ENCODE peak calls at places on chromosomes 1 and 21, in seven cellular contexts. One of them, this sample, is unnamed.

GRCh38 chr1:39926820-39927219 is 25.1 kb upstream of the MYCL start:
- DNase-seq in head of caudate nucleus: no peak
- DNase-seq in activated naive CD8-positive, alpha-beta T cell treated with anti-CD3 and anti-CD28 coated beads for 36 hours: no peak
- DNase-seq in ACHN: no peak
- DNase-seq in naive thymus-derived CD4-positive, alpha-beta T cell: no peak
- DNase-seq in neural progenitor cell: no peak
- DNase-seq in iris pigment epithelial cell: no peak
- DNase-seq in this sample: no peak

GRCh38 chr1:58823481-58824010 is 39.7 kb upstream of the JUN start:
- DNase-seq in activated naive CD8-positive, alpha-beta T cell treated with anti-CD3 and anti-CD28 coated beads for 36 hours: no peak
- DNase-seq in naive thymus-derived CD4-positive, alpha-beta T cell: no peak
- DNase-seq in iris pigment epithelial cell: peak
- DNase-seq in neural progenitor cell: no peak
- DNase-seq in ACHN: peak
- DNase-seq in head of caudate nucleus: no peak
- DNase-seq in this sample: peak

GRCh38 chr1:5481889-5482288 is 510.3 kb downstream of the NPHP4 start:
- DNase-seq in head of caudate nucleus: no peak
- DNase-seq in iris pigment epithelial cell: no peak
- DNase-seq in activated naive CD8-positive, alpha-beta T cell treated with anti-CD3 and anti-CD28 coated beads for 36 hours: peak
- DNase-seq in neural progenitor cell: peak
- DNase-seq in naive thymus-derived CD4-positive, alpha-beta T cell: no peak
- DNase-seq in ACHN: no peak
- DNase-seq in this sample: no peak

GRCh38 chr1:117928881-117929339 is 511 bp downstream of the GDAP2 start:
- DNase-seq in neural progenitor cell: peak
- DNase-seq in naive thymus-derived CD4-positive, alpha-beta T cell: no peak
- DNase-seq in ACHN: peak
- DNase-seq in activated naive CD8-positive, alpha-beta T cell treated with anti-CD3 and anti-CD28 coated beads for 36 hours: no peak
- DNase-seq in iris pigment epithelial cell: peak
- DNase-seq in head of caudate nucleus: peak
- DNase-seq in this sample: peak

GRCh38 chr1:88327391-88328267 is 356.4 kb upstream of the PKN2 start:
- DNase-seq in neural progenitor cell: no peak
- DNase-seq in naive thymus-derived CD4-positive, alpha-beta T cell: no peak
- DNase-seq in ACHN: peak
- DNase-seq in activated naive CD8-positive, alpha-beta T cell treated with anti-CD3 and anti-CD28 coated beads for 36 hours: no peak
- DNase-seq in iris pigment epithelial cell: peak
- DNase-seq in head of caudate nucleus: no peak
- DNase-seq in this sample: peak

GRCh38 chr1:240350910-240351331 is 259.2 kb downstream of the FMN2 start:
- DNase-seq in iris pigment epithelial cell: peak
- DNase-seq in naive thymus-derived CD4-positive, alpha-beta T cell: no peak
- DNase-seq in head of caudate nucleus: no peak
- DNase-seq in ACHN: no peak
- DNase-seq in activated naive CD8-positive, alpha-beta T cell treated with anti-CD3 and anti-CD28 coated beads for 36 hours: no peak
- DNase-seq in neural progenitor cell: no peak
- DNase-seq in this sample: no peak

GRCh38 chr1:26440259-26440658 is 8.1 kb downstream of the DHDDS start:
- DNase-seq in activated naive CD8-positive, alpha-beta T cell treated with anti-CD3 and anti-CD28 coated beads for 36 hours: no peak
- DNase-seq in naive thymus-derived CD4-positive, alpha-beta T cell: no peak
- DNase-seq in neural progenitor cell: no peak
- DNase-seq in ACHN: no peak
- DNase-seq in head of caudate nucleus: no peak
- DNase-seq in iris pigment epithelial cell: no peak
- DNase-seq in this sample: no peak

GRCh38 chr1:162144853-162145252 is 75.4 kb downstream of the NOS1AP start:
- DNase-seq in ACHN: no peak
- DNase-seq in iris pigment epithelial cell: no peak
- DNase-seq in neural progenitor cell: peak
- DNase-seq in head of caudate nucleus: no peak
- DNase-seq in naive thymus-derived CD4-positive, alpha-beta T cell: no peak
- DNase-seq in activated naive CD8-positive, alpha-beta T cell treated with anti-CD3 and anti-CD28 coated beads for 36 hours: no peak
- DNase-seq in this sample: no peak

GRCh38 chr1:163170975-163171676 is 31.6 kb downstream of the RGS5 start:
- DNase-seq in neural progenitor cell: no peak
- DNase-seq in naive thymus-derived CD4-positive, alpha-beta T cell: no peak
- DNase-seq in iris pigment epithelial cell: peak
- DNase-seq in activated naive CD8-positive, alpha-beta T cell treated with anti-CD3 and anti-CD28 coated beads for 36 hours: no peak
- DNase-seq in ACHN: peak
- DNase-seq in head of caudate nucleus: no peak
- DNase-seq in this sample: peak

GRCh38 chr1:109790735-109791494 is 27.2 kb upstream of the EPS8L3 start:
- DNase-seq in head of caudate nucleus: no peak
- DNase-seq in activated naive CD8-positive, alpha-beta T cell treated with anti-CD3 and anti-CD28 coated beads for 36 hours: peak
- DNase-seq in iris pigment epithelial cell: peak
- DNase-seq in neural progenitor cell: peak
- DNase-seq in naive thymus-derived CD4-positive, alpha-beta T cell: peak
- DNase-seq in ACHN: peak
- DNase-seq in this sample: no peak

GRCh38 chr1:192477630-192478029 is 97.9 kb upstream of the RGS1 start:
- DNase-seq in naive thymus-derived CD4-positive, alpha-beta T cell: no peak
- DNase-seq in head of caudate nucleus: no peak
- DNase-seq in activated naive CD8-positive, alpha-beta T cell treated with anti-CD3 and anti-CD28 coated beads for 36 hours: no peak
- DNase-seq in iris pigment epithelial cell: peak
- DNase-seq in ACHN: peak
- DNase-seq in neural progenitor cell: no peak
- DNase-seq in this sample: peak

GRCh38 chr1:160211010-160211790 is 6.0 kb downstream of the PEA15 start:
- DNase-seq in head of caudate nucleus: peak
- DNase-seq in iris pigment epithelial cell: no peak
- DNase-seq in neural progenitor cell: peak
- DNase-seq in ACHN: no peak
- DNase-seq in activated naive CD8-positive, alpha-beta T cell treated with anti-CD3 and anti-CD28 coated beads for 36 hours: no peak
- DNase-seq in naive thymus-derived CD4-positive, alpha-beta T cell: no peak
- DNase-seq in this sample: no peak

GRCh38 chr1:214474467-214474866 is 76.9 kb downstream of the PTPN14 start:
- DNase-seq in neural progenitor cell: no peak
- DNase-seq in ACHN: no peak
- DNase-seq in naive thymus-derived CD4-positive, alpha-beta T cell: no peak
- DNase-seq in iris pigment epithelial cell: no peak
- DNase-seq in activated naive CD8-positive, alpha-beta T cell treated with anti-CD3 and anti-CD28 coated beads for 36 hours: no peak
- DNase-seq in head of caudate nucleus: no peak
- DNase-seq in this sample: no peak

GRCh38 chr1:76868154-76868882 is 1.0 kb downstream of the ST6GALNAC5 start:
- DNase-seq in neural progenitor cell: peak
- DNase-seq in naive thymus-derived CD4-positive, alpha-beta T cell: no peak
- DNase-seq in ACHN: peak
- DNase-seq in head of caudate nucleus: peak
- DNase-seq in activated naive CD8-positive, alpha-beta T cell treated with anti-CD3 and anti-CD28 coated beads for 36 hours: peak
- DNase-seq in iris pigment epithelial cell: peak
- DNase-seq in this sample: no peak

GRCh38 chr1:155729031-155729898 is 40.4 kb downstream of the DAP3 start:
- DNase-seq in iris pigment epithelial cell: peak
- DNase-seq in neural progenitor cell: peak
- DNase-seq in ACHN: peak
- DNase-seq in naive thymus-derived CD4-positive, alpha-beta T cell: no peak
- DNase-seq in activated naive CD8-positive, alpha-beta T cell treated with anti-CD3 and anti-CD28 coated beads for 36 hours: no peak
- DNase-seq in head of caudate nucleus: peak
- DNase-seq in this sample: peak

GRCh38 chr1:103336376-103336775 is 189.1 kb upstream of the RNPC3 start:
- DNase-seq in neural progenitor cell: no peak
- DNase-seq in naive thymus-derived CD4-positive, alpha-beta T cell: no peak
- DNase-seq in iris pigment epithelial cell: no peak
- DNase-seq in head of caudate nucleus: no peak
- DNase-seq in ACHN: no peak
- DNase-seq in activated naive CD8-positive, alpha-beta T cell treated with anti-CD3 and anti-CD28 coated beads for 36 hours: no peak
- DNase-seq in this sample: no peak

GRCh38 chr1:234656981-234657651 is 47.1 kb upstream of the IRF2BP2 start:
- DNase-seq in ACHN: peak
- DNase-seq in neural progenitor cell: no peak
- DNase-seq in head of caudate nucleus: no peak
- DNase-seq in naive thymus-derived CD4-positive, alpha-beta T cell: no peak
- DNase-seq in activated naive CD8-positive, alpha-beta T cell treated with anti-CD3 and anti-CD28 coated beads for 36 hours: no peak
- DNase-seq in iris pigment epithelial cell: peak
- DNase-seq in this sample: peak

GRCh38 chr1:110948038-110948810 is 15.5 kb downstream of the LRIF1 start:
- DNase-seq in ACHN: peak
- DNase-seq in naive thymus-derived CD4-positive, alpha-beta T cell: no peak
- DNase-seq in iris pigment epithelial cell: peak
- DNase-seq in neural progenitor cell: no peak
- DNase-seq in head of caudate nucleus: no peak
- DNase-seq in activated naive CD8-positive, alpha-beta T cell treated with anti-CD3 and anti-CD28 coated beads for 36 hours: no peak
- DNase-seq in this sample: peak

GRCh38 chr1:167128261-167129227 is 34.7 kb downstream of the STYXL2 start:
- DNase-seq in iris pigment epithelial cell: no peak
- DNase-seq in neural progenitor cell: no peak
- DNase-seq in ACHN: peak
- DNase-seq in activated naive CD8-positive, alpha-beta T cell treated with anti-CD3 and anti-CD28 coated beads for 36 hours: no peak
- DNase-seq in naive thymus-derived CD4-positive, alpha-beta T cell: no peak
- DNase-seq in head of caudate nucleus: no peak
- DNase-seq in this sample: no peak

GRCh38 chr1:1355376-1355775 is 3.0 kb downstream of the MXRA8 start:
- DNase-seq in ACHN: no peak
- DNase-seq in activated naive CD8-positive, alpha-beta T cell treated with anti-CD3 and anti-CD28 coated beads for 36 hours: peak
- DNase-seq in naive thymus-derived CD4-positive, alpha-beta T cell: no peak
- DNase-seq in head of caudate nucleus: no peak
- DNase-seq in neural progenitor cell: peak
- DNase-seq in iris pigment epithelial cell: peak
- DNase-seq in this sample: no peak

GRCh38 chr1:65279092-65279448 is 30.3 kb upstream of the DNAJC6 start:
- DNase-seq in iris pigment epithelial cell: no peak
- DNase-seq in neural progenitor cell: peak
- DNase-seq in naive thymus-derived CD4-positive, alpha-beta T cell: no peak
- DNase-seq in activated naive CD8-positive, alpha-beta T cell treated with anti-CD3 and anti-CD28 coated beads for 36 hours: no peak
- DNase-seq in head of caudate nucleus: no peak
- DNase-seq in ACHN: no peak
- DNase-seq in this sample: no peak

GRCh38 chr1:232005300-232005699 is 378.7 kb downstream of the DISC1 start:
- DNase-seq in ACHN: no peak
- DNase-seq in iris pigment epithelial cell: no peak
- DNase-seq in naive thymus-derived CD4-positive, alpha-beta T cell: no peak
- DNase-seq in activated naive CD8-positive, alpha-beta T cell treated with anti-CD3 and anti-CD28 coated beads for 36 hours: no peak
- DNase-seq in neural progenitor cell: no peak
- DNase-seq in head of caudate nucleus: no peak
- DNase-seq in this sample: no peak

GRCh38 chr1:203704120-203704519 is 60.9 kb upstream of the LAX1 start:
- DNase-seq in naive thymus-derived CD4-positive, alpha-beta T cell: no peak
- DNase-seq in neural progenitor cell: no peak
- DNase-seq in iris pigment epithelial cell: no peak
- DNase-seq in head of caudate nucleus: no peak
- DNase-seq in activated naive CD8-positive, alpha-beta T cell treated with anti-CD3 and anti-CD28 coated beads for 36 hours: no peak
- DNase-seq in ACHN: no peak
- DNase-seq in this sample: no peak

GRCh38 chr21:16536661-16537359 is 807.0 kb downstream of the USP25 start:
- DNase-seq in ACHN: no peak
- DNase-seq in activated naive CD8-positive, alpha-beta T cell treated with anti-CD3 and anti-CD28 coated beads for 36 hours: no peak
- DNase-seq in head of caudate nucleus: no peak
- DNase-seq in iris pigment epithelial cell: peak
- DNase-seq in naive thymus-derived CD4-positive, alpha-beta T cell: no peak
- DNase-seq in neural progenitor cell: no peak
- DNase-seq in this sample: no peak

GRCh38 chr1:7912743-7913557 is 27.7 kb downstream of the TNFRSF9 start:
- DNase-seq in iris pigment epithelial cell: no peak
- DNase-seq in neural progenitor cell: no peak
- DNase-seq in head of caudate nucleus: no peak
- DNase-seq in ACHN: no peak
- DNase-seq in naive thymus-derived CD4-positive, alpha-beta T cell: no peak
- DNase-seq in activated naive CD8-positive, alpha-beta T cell treated with anti-CD3 and anti-CD28 coated beads for 36 hours: no peak
- DNase-seq in this sample: no peak

GRCh38 chr1:223319913-223320600 is 43.9 kb downstream of the SUSD4 start:
- DNase-seq in neural progenitor cell: peak
- DNase-seq in ACHN: no peak
- DNase-seq in head of caudate nucleus: peak
- DNase-seq in iris pigment epithelial cell: no peak
- DNase-seq in activated naive CD8-positive, alpha-beta T cell treated with anti-CD3 and anti-CD28 coated beads for 36 hours: no peak
- DNase-seq in naive thymus-derived CD4-positive, alpha-beta T cell: no peak
- DNase-seq in this sample: no peak

GRCh38 chr1:39829791-39830533 is 41.3 kb upstream of the BMP8B start:
- DNase-seq in head of caudate nucleus: no peak
- DNase-seq in neural progenitor cell: no peak
- DNase-seq in naive thymus-derived CD4-positive, alpha-beta T cell: no peak
- DNase-seq in iris pigment epithelial cell: peak
- DNase-seq in ACHN: no peak
- DNase-seq in activated naive CD8-positive, alpha-beta T cell treated with anti-CD3 and anti-CD28 coated beads for 36 hours: no peak
- DNase-seq in this sample: no peak

GRCh38 chr1:174960362-174960761 is 39.4 kb upstream of the CACYBP start:
- DNase-seq in activated naive CD8-positive, alpha-beta T cell treated with anti-CD3 and anti-CD28 coated beads for 36 hours: no peak
- DNase-seq in neural progenitor cell: no peak
- DNase-seq in head of caudate nucleus: no peak
- DNase-seq in ACHN: no peak
- DNase-seq in iris pigment epithelial cell: no peak
- DNase-seq in naive thymus-derived CD4-positive, alpha-beta T cell: no peak
- DNase-seq in this sample: no peak

GRCh38 chr1:218460367-218460766 is 115.2 kb downstream of the TGFB2 start:
- DNase-seq in head of caudate nucleus: peak
- DNase-seq in iris pigment epithelial cell: peak
- DNase-seq in ACHN: peak
- DNase-seq in activated naive CD8-positive, alpha-beta T cell treated with anti-CD3 and anti-CD28 coated beads for 36 hours: no peak
- DNase-seq in naive thymus-derived CD4-positive, alpha-beta T cell: no peak
- DNase-seq in neural progenitor cell: peak
- DNase-seq in this sample: peak

GRCh38 chr21:39088831-39089380 is 94.3 kb downstream of the PSMG1 start:
- DNase-seq in neural progenitor cell: no peak
- DNase-seq in head of caudate nucleus: no peak
- DNase-seq in iris pigment epithelial cell: peak
- DNase-seq in ACHN: peak
- DNase-seq in activated naive CD8-positive, alpha-beta T cell treated with anti-CD3 and anti-CD28 coated beads for 36 hours: no peak
- DNase-seq in naive thymus-derived CD4-positive, alpha-beta T cell: no peak
- DNase-seq in this sample: peak